ENCODE peak calls at places on chromosome 17, in six cellular contexts. B is neuronal stem cell, R is H1, O is IMR-90, D is mesenchymal stem cell, S is trophoblast cell. I is an unnamed sample.

GRCh38 chr17:81402530-81402941 is 7.3 kb downstream of the BAHCC1 start:
- DNase-seq in B (no peak), R (no peak), O (no peak), D (no peak), S (no peak), I (peak)

GRCh38 chr17:64295146-64295545 is 32.1 kb upstream of the TEX2 start:
- DNase-seq in B (no peak), R (no peak), O (no peak), D (no peak), S (no peak), I (no peak)

GRCh38 chr17:79842136-79842655 is 3.0 kb upstream of the CBX4 start:
- DNase-seq in B (no peak), R (no peak), O (no peak), D (no peak), S (no peak), I (no peak)

GRCh38 chr17:81123052-81124048 is 42.0 kb upstream of the PVALEF start:
- DNase-seq in B (no peak), R (no peak), O (no peak), D (no peak), S (no peak), I (no peak)

GRCh38 chr17:61698244-61698643 is 107.2 kb upstream of the NACA2 start:
- DNase-seq in B (no peak), R (no peak), O (no peak), D (no peak), S (no peak), I (no peak)

GRCh38 chr17:13939222-13939621 is 130.1 kb upstream of the COX10 start:
- DNase-seq in B (no peak), R (no peak), O (no peak), D (no peak), S (no peak), I (no peak)

GRCh38 chr17:64331946-64332493 is 58.6 kb downstream of the PECAM1 start:
- DNase-seq in B (no peak), R (no peak), O (no peak), D (no peak), S (no peak), I (peak)

GRCh38 chr17:5121186-5121841 is 5.5 kb downstream of the USP6 start:
- DNase-seq in B (no peak), R (no peak), O (no peak), D (no peak), S (no peak), I (no peak)

GRCh38 chr17:29042679-29043538 is at the start of gene PIPOX:
- DNase-seq in B (peak), R (peak), O (peak), D (peak), S (no peak), I (peak)
- H3K23ac ChIP-seq in B (no peak), R (no peak), O (no peak), D (no peak), S (no peak), I (peak)

DNA sequence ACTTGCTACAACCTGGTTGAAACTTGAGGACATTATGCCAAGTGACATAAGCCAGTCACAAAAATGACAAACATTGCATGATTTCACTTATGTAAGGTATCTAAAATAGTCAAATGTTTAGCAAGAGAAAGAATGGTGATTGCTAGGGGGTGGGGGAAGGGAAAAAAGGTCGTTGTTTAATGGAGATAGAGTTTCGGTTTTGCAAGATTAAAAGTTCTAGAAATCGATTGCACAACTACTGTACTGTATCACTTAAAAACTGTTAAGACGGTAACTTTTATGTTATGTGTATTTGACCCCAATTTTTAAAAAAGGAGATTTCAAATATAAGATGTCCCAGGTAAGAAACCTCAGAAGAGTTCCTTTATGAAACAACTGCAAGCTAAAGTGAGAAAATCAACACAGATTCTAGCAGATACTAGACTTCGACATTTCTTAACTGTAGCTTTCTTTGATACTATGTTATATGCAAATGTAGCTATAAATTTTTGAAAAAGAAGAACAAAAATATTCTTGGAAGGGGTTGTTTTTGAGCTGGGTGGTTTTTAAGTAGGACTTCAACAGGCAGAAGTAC is 5.9 kb downstream of the MEOX1 start:
- DNase-seq in B (no peak), R (no peak), O (no peak), D (no peak), S (no peak), I (no peak)
- H3K4me3 ChIP-seq in B (no peak), R (no peak), O (no peak), D (no peak), S (no peak), I (no peak)

GRCh38 chr17:17547210-17547764 is 44.2 kb downstream of the PEMT start:
- DNase-seq in B (no peak), R (no peak), O (no peak), D (no peak), S (no peak), I (no peak)

GRCh38 chr17:17552351-17553216 is 38.9 kb downstream of the PEMT start:
- DNase-seq in B (no peak), R (no peak), O (no peak), D (no peak), S (no peak), I (no peak)

GRCh38 chr17:17548044-17548443 is 43.5 kb downstream of the PEMT start:
- DNase-seq in B (no peak), R (no peak), O (no peak), D (no peak), S (no peak), I (no peak)

GRCh38 chr17:17551361-17551760 is 40.1 kb downstream of the PEMT start:
- DNase-seq in B (peak), R (no peak), O (no peak), D (peak), S (no peak), I (peak)

DNA sequence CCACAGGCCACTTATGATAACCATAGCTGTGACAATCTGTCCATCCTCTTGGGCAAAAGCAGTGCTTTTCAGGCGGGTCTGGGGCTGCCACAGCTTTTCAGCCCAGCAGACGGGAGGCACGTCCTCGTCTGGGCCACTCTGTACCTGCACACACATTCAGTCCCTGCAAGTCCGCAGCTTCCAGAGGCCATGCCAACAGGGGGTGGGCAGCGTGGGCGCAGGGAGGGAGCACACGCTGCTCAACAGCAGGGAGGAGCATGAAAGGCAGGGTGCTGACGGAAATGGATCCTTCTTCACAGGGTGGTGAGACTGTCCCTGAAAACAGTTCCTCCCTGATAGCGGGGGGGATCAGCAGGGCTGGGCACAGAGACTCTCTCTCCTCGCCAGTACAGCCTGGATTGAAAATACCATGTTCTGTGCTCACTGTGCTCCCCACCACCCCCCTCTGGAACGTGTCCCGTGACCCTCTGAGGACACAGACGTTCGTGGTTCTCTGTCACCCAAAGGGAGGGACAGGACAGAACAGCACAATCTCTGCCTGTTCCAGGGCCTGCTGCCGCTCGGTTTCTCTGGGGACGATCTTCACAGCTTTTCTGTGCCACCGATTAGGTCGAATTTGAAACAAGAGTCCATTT is 41.7 kb downstream of the PEMT start:
- DNase-seq in B (no peak), R (no peak), O (no peak), D (no peak), S (no peak), I (no peak)
- H3K23ac ChIP-seq in B (no peak), R (no peak), O (no peak), D (no peak), S (no peak), I (no peak)

DNA sequence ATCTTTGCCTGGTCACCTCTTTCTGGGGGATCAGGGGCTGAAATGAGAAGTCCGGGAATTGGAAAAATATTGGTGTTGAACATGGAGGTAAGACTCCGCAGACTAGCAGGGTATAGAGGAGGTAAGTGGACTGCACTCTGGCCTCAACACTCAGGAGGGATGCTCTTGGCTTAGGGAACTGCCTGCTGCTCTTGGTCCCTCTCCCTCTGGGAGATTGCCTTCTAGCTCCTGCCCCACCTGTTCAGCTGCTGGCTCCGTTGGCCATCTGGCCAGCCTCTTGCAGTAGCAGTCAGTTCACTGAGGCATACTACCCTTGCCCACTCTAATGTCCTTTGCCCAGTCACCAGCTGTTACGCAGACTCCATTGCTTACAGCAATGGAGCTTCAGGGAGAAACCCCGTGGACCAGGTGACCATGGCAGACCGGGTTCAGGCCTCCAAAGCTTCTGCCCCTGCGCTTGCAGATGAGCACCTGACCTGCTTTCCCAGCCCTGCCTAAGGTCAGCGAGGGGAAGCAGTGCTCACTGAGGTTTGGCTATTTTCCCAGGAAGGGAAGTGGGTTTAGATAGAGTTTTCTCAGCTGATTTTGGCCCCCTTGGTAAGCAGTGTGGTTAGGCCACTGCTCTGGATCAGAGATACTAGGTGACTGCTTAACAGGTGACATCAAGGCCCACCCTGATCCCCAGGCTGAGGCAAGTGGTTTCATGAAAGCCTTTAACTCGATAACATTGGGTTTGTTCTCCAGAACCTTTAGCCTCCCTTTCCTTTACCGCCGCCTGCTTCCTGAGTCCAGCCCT is 11.9 kb downstream of the CDK5RAP3 start:
- DNase-seq in B (no peak), R (no peak), O (no peak), D (no peak), S (no peak), I (no peak)
- H3K4me3 ChIP-seq in B (no peak), R (no peak), O (no peak), D (no peak), S (no peak), I (no peak)

GRCh38 chr17:1561420-1562177 is 993 bp downstream of the PITPNA start:
- DNase-seq in B (no peak), R (no peak), O (no peak), D (peak), S (no peak), I (no peak)
- H3K23ac ChIP-seq in B (peak), R (no peak), O (peak), D (peak), S (no peak), I (no peak)

GRCh38 chr17:74935048-74935447 is 650 bp upstream of the OTOP3 start:
- DNase-seq in B (no peak), R (no peak), O (no peak), D (no peak), S (no peak), I (no peak)
- H3K4me3 ChIP-seq in B (no peak), R (peak), O (no peak), D (no peak), S (no peak), I (no peak)

GRCh38 chr17:7687908-7688807 is at the start of gene WRAP53:
- DNase-seq in B (peak), R (peak), O (peak), D (peak), S (peak), I (peak)

GRCh38 chr17:7685533-7686220 is 1.6 kb downstream of the TP53 start:
- DNase-seq in B (no peak), R (no peak), O (peak), D (peak), S (peak), I (peak)

GRCh38 chr17:7684856-7685532 is 2.3 kb downstream of the TP53 start:
- DNase-seq in B (no peak), R (no peak), O (no peak), D (no peak), S (no peak), I (no peak)

GRCh38 chr17:7687072-7687907 is at the start of gene TP53:
- DNase-seq in B (peak), R (no peak), O (peak), D (peak), S (peak), I (peak)

DNA sequence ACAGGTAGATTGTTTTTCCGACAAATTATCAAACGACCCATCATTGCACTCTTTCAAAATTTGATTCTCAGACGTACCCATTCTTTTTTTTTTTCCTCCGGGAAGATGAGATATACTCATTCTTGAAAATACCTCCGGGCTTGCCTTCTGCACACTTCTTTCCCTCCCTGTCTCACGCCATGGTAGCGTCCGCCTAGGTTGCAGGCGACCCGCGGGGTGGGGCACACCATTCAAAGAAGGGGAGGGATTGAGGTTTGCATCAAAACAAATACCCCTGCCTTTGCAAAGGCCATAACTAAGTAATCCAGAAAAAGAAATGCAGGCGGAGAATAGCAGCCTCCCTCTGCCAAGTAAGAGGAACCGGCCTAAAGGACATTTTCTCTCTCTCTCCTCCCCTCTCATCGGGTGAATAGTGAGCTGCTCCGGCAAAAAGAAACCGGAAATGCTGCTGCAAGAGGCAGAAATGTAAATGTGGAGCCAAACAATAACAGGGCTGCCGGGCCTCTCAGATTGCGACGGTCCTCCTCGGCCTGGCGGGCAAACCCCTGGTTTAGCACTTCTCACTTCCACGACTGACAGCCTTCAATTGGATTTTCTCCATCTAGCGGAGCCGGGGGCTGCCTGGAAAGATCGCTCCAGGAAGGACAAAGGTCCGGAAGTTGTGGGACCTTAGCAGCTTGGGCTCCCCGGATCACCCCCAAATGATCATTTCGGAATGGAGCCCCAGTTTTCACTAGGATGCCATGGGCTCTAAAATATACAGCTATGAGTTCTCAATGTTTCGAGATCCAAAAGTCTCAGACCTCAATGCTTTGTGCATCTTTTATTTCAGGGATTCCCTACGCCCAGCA is 844 bp downstream of the TP53 start:
- DNase-seq in B (peak), R (no peak), O (peak), D (peak), S (peak), I (peak)
- H3K23ac ChIP-seq in B (no peak), R (no peak), O (peak), D (peak), S (no peak), I (no peak)

GRCh38 chr17:6712058-6712853 is 913 bp downstream of the SLC13A5 start:
- DNase-seq in B (peak), R (peak), O (no peak), D (no peak), S (peak), I (peak)
- H3K4me3 ChIP-seq in B (peak), R (peak), O (no peak), D (no peak), S (no peak), I (no peak)

DNA sequence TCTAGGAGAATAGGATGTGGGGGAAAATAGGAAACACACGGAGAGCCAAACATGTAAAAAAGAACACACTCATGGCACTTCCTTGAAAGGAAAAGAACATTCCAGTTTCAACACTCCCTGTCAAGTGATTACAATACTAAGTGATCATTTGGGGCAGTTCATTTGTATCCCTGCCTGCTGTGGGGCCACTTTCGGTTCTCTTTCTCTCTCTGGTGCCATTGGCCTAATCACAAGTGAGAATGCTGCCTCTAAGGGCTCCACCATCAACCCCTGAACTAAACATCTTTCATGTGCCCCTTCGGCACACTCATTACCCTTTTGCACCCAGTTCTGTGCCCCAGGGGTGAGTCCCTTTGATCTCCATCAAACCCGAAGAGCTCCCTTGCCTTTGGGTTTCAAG is 197.3 kb downstream of the CEP112 start:
- DNase-seq in B (no peak), R (no peak), O (no peak), D (no peak), S (no peak), I (no peak)
- H3K23ac ChIP-seq in B (no peak), R (no peak), O (no peak), D (no peak), S (no peak), I (no peak)

GRCh38 chr17:78357177-78357586 is 2.7 kb downstream of the SOCS3 start:
- DNase-seq in B (no peak), R (no peak), O (peak), D (peak), S (peak), I (no peak)
- H3K4me3 ChIP-seq in B (peak), R (no peak), O (peak), D (peak), S (peak), I (peak)

I was measured in mesendoderm.